ENCODE peak calls at places on chromosome 13, in five cellular contexts. W is HepG2, Z is GM12878, N is K562, X is H1. D is an unnamed sample.

GRCh38 chr13:35388979-35389378 is 87.5 kb downstream of the MAB21L1 start:
- DNase-seq in W (no peak), Z (no peak), N (no peak), X (no peak), D (no peak)

GRCh38 chr13:28100149-28101121 is at the start of gene FLT3:
- DNase-seq in W (no peak), Z (no peak), N (peak; percentile 8), X (peak; percentile 49), D (peak; percentile 51)

GRCh38 chr13:40786568-40786996 is 2.8 kb upstream of the SLC25A15 start:
- DNase-seq in W (peak; percentile 90), Z (no peak), N (no peak), X (no peak), D (no peak)

GRCh38 chr13:64934569-64935362 is 2295.4 kb downstream of the PCDH9 start:
- DNase-seq in W (no peak), Z (no peak), N (no peak), X (no peak), D (no peak)

GRCh38 chr13:49272296-49272695 is 24.6 kb downstream of the CDADC1 start:
- DNase-seq in W (no peak), Z (no peak), N (no peak), X (no peak), D (no peak)

GRCh38 chr13:50131998-50132936 is 117.0 kb downstream of the KCNRG start:
- DNase-seq in W (no peak), Z (no peak), N (no peak), X (no peak), D (no peak)

GRCh38 chr13:48902421-48902820 is 73.3 kb upstream of the FNDC3A start:
- DNase-seq in W (no peak), Z (no peak), N (no peak), X (peak; percentile 9), D (no peak)

GRCh38 chr13:108363651-108364050 is 94.1 kb downstream of the TNFSF13B start:
- DNase-seq in W (no peak), Z (no peak), N (no peak), X (no peak), D (no peak)

GRCh38 chr13:109857803-109858202 is 71.4 kb upstream of the IRS2 start:
- DNase-seq in W (no peak), Z (no peak), N (no peak), X (no peak), D (no peak)

GRCh38 chr13:94433055-94433947 is 46.2 kb downstream of the DCT start:
- DNase-seq in W (peak; percentile 45), Z (no peak), N (peak; percentile 5), X (peak; percentile 9), D (no peak)

DNA sequence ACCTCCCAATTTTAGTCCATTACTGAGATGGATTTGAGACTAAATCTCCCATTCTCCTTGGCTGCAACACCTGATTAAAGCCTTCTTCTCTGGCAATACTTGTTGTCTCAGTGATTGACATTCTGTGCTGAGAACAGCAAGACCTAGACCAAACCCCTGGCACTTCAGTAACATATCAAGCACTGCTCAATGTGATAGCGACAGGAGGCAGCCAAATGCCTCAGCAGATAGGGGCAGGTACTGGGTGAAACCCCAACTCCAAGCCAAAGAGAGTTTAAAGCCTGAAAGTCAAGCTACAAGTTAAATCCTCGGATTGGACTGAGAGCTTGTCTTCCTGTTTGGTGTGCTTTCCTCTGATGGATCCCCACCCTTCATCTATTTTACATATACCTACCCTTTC is 52.7 kb downstream of the STARD13 start:
- DNase-seq in W (no peak), Z (no peak), N (no peak), X (no peak), D (no peak)
- TF ChIP-seq SIN3A in W (no peak), Z (no peak), N (no peak), X (no peak), D (no peak)

GRCh38 chr13:97226788-97227627 is 4.9 kb downstream of the MBNL2 start:
- DNase-seq in W (no peak), Z (no peak), N (no peak), X (no peak), D (no peak)
- TF ChIP-seq RAD21 in W (no peak), Z (no peak), N (no peak), X (peak; percentile 1), D (no peak)

GRCh38 chr13:22114630-22115311 is 443.9 kb downstream of the FGF9 start:
- DNase-seq in W (no peak), Z (peak; percentile 99), N (no peak), X (no peak), D (no peak)
- TF ChIP-seq ZNF274 in W (no peak), Z (no peak), N (no peak), X (no peak), D (no peak)

GRCh38 chr13:112894423-112894672 is 74.7 kb upstream of the MCF2L start:
- DNase-seq in W (no peak), Z (no peak), N (no peak), X (no peak), D (no peak)

GRCh38 chr13:112893570-112894422 is 75.2 kb upstream of the MCF2L start:
- DNase-seq in W (peak; percentile 76), Z (no peak), N (peak; percentile 91), X (peak; percentile 36), D (no peak)

GRCh38 chr13:112891477-112892401 is 77.3 kb upstream of the MCF2L start:
- DNase-seq in W (no peak), Z (no peak), N (no peak), X (no peak), D (no peak)

GRCh38 chr13:112894673-112895481 is 74.1 kb upstream of the MCF2L start:
- DNase-seq in W (peak; percentile 41), Z (no peak), N (no peak), X (no peak), D (no peak)

DNA sequence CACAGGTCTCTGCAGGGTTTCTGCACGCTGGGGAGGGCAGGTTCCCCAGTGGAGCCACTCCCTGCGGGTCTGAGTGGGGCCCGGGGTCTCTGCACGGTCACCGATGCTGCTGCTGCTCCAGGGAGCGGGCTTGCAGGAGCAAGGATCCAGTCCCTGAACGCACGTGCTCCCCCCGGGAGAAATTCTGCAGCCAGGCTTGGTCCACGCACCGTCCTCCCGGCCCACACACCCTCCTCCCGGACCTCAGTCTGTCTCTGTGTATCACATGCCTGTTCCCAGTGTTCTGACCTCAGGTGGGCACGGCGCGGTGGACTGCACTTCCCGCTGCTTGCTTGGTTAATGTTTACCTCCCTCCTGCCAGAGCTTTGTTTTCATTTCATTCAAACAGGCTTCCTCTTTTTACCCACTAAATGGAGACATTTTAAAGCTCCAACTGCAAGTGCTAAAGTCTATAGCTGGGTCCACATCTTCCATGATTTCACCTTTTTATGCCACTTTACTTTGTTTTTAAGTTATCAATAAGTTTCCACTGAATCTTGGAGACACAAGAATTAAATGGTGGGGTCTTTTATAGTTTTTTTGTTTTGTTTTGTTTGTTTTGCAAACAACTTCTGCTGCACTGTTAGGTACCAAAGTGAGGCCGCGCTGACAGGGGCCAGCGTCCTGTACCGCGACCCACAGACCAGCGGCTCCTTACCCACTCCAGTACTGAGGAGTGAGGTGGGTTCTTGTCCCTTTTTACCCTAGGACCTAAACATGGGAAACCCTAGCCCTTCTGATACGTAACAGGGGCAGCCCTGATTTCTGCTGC is 76.0 kb upstream of the MCF2L start:
- DNase-seq in W (peak; percentile 83), Z (no peak), N (no peak), X (no peak), D (no peak)
- TF ChIP-seq SIN3A in W (peak; percentile 52), Z (no peak), N (no peak), X (no peak), D (no peak)

DNA sequence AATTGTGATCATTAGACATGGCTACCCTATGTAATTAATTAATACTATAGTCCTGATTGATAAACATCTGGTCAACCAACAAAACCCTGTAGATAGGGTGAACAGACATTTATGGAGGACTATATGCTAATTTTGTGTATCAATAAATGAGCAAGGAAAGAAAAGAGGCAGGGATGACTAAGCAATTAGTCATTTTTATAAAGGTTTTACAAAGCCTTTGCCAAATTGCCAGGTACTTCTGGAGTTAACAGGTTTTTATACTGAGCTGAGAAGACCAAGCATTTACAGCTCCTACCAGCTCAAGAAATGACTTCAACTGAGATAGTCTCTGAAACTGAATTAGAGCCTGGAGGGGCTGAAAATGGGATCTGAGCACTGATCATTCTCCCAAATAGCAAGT is 186.8 kb upstream of the PRR20A start:
- DNase-seq in W (no peak), Z (no peak), N (no peak), X (no peak), D (no peak)
- TF ChIP-seq RAD21 in W (no peak), Z (no peak), N (no peak), X (no peak), D (no peak)

DNA sequence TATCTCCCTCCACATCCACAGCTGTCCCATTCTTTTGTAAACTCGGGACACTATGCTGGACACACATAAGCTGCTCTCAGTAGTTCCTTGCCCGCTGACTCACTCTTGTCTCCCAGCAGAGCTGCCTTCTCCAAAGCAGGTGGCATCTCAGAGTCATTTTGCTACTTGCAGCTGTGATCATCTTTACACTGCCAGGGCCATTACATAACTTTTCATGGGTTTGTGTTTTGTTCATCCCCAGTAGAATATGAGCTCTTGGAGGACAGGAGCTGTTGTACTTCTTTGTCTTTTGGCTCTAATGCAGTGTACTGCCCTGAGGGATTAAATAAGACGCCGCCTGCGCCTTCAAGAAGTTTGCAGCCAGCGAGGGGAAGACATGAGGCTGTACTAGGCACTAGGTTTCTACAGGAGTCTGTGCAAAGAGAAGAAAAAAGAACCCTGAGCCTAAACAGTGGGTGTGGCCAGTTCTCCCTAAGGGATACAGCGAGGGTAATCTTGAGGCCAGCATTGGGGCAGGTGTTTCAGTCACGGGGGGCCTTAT is 40.8 kb upstream of the GPR183 start:
- DNase-seq in W (no peak), Z (no peak), N (no peak), X (no peak), D (no peak)
- TF ChIP-seq ZNF274 in W (no peak), Z (no peak), N (no peak), X (no peak), D (no peak)

D was measured in HCT116.